ENCODE peak calls at places on chromosomes 12 and 14, in four cellular contexts. H is lower lobe of right lung, Z is left ventricle myocardium inferior, O is LoVo. P is an unnamed sample.

GRCh38 chr12:57460457-57461325 is 1.1 kb downstream of the GLI1 start:
- DNase-seq in Z (no peak), H (no peak), O (no peak), P (no peak)

GRCh38 chr12:47394070-47394469 is 311.8 kb downstream of the RPAP3 start:
- DNase-seq in H (no peak), Z (no peak), O (no peak), P (no peak)

GRCh38 chr14:56224691-56225681 is 106.8 kb downstream of the PELI2 start:
- DNase-seq in H (no peak), Z (no peak), O (peak), P (no peak)

GRCh38 chr14:32656609-32657008 is 282.1 kb upstream of the NPAS3 start:
- DNase-seq in H (no peak), O (no peak), Z (no peak), P (peak)

GRCh38 chr14:88422919-88423318 is 37.5 kb downstream of the SPATA7 start:
- DNase-seq in H (no peak), Z (no peak), O (no peak), P (peak)

GRCh38 chr14:37253905-37254304 is 56.2 kb downstream of the MIPOL1 start:
- DNase-seq in Z (no peak), H (no peak), O (no peak), P (no peak)

GRCh38 chr12:114911196-114911595 is 227.2 kb upstream of the TBX3 start:
- DNase-seq in O (no peak), Z (no peak), H (no peak), P (no peak)

GRCh38 chr12:49949124-49949845 is 1.3 kb upstream of the AQP2 start:
- DNase-seq in Z (no peak), O (no peak), H (no peak), P (no peak)

GRCh38 chr12:4587108-4587507 is 25.1 kb downstream of the DYRK4 start:
- DNase-seq in Z (no peak), O (no peak), H (no peak), P (no peak)

GRCh38 chr14:64507376-64508156 is 3.0 kb downstream of the ZBTB1 start:
- DNase-seq in Z (no peak), O (no peak), H (no peak), P (no peak)

GRCh38 chr14:105865266-105865903 is 339.0 kb downstream of the TMEM121 start:
- DNase-seq in O (no peak), Z (peak), H (no peak), P (no peak)

GRCh38 chr14:102088012-102088792 is 1.4 kb upstream of the HSP90AA1 start:
- DNase-seq in Z (peak), O (no peak), H (peak), P (no peak)

GRCh38 chr14:99517643-99518381 is 36.6 kb downstream of the CCNK start:
- DNase-seq in Z (no peak), H (peak), O (no peak), P (no peak)

GRCh38 chr14:77067632-77068514 is 30.2 kb upstream of the CIPC start:
- DNase-seq in O (peak), Z (peak), H (peak), P (peak)

GRCh38 chr12:1630081-1630826 is 1.2 kb downstream of the WNT5B start:
- DNase-seq in Z (peak), H (peak), O (peak), P (peak)

GRCh38 chr14:62143235-62143634 is 381.0 kb downstream of the SNAPC1 start:
- DNase-seq in H (no peak), O (no peak), Z (no peak), P (no peak)

GRCh38 chr12:104473374-104473983 is 16.7 kb downstream of the CHST11 start:
- DNase-seq in Z (no peak), O (no peak), H (no peak), P (no peak)

GRCh38 chr14:96482986-96483385 is 19.2 kb upstream of the PAPOLA start:
- DNase-seq in Z (no peak), O (no peak), H (no peak), P (no peak)

GRCh38 chr12:26651566-26652188 is 181.3 kb downstream of the ITPR2 start:
- DNase-seq in O (peak), H (no peak), Z (no peak), P (peak)

GRCh38 chr14:95531473-95531872 is 3.4 kb upstream of the GLRX5 start:
- DNase-seq in Z (no peak), O (no peak), H (no peak), P (no peak)

GRCh38 chr12:42119085-42119633 is 25.5 kb downstream of the GXYLT1 start:
- DNase-seq in Z (no peak), H (no peak), O (no peak), P (no peak)

GRCh38 chr14:26867171-26867757 is 269.4 kb upstream of the NOVA1 start:
- DNase-seq in O (no peak), H (no peak), Z (no peak), P (peak)

GRCh38 chr12:104137902-104138746 is at the start of gene NFYB:
- DNase-seq in O (peak), H (peak), Z (peak), P (peak)

GRCh38 chr12:4700621-4701026 is 19.6 kb upstream of the GALNT8 start:
- DNase-seq in O (no peak), Z (peak), H (peak), P (no peak)

GRCh38 chr12:119714614-119715267 is 46.8 kb downstream of the PRKAB1 start:
- DNase-seq in O (no peak), Z (no peak), H (no peak), P (no peak)

GRCh38 chr12:75694891-75695290 is 183.5 kb upstream of the KRR1 start:
- DNase-seq in O (no peak), H (no peak), Z (no peak), P (no peak)

GRCh38 chr14:26281280-26281998 is 316.4 kb downstream of the NOVA1 start:
- DNase-seq in Z (no peak), H (no peak), O (peak), P (peak)

GRCh38 chr14:24699052-24699451 is 65.1 kb upstream of the GZMB start:
- DNase-seq in H (no peak), Z (no peak), O (no peak), P (no peak)

GRCh38 chr12:124956571-124956970 is 32.4 kb downstream of the DHX37 start:
- DNase-seq in H (no peak), Z (no peak), O (no peak), P (no peak)

GRCh38 chr12:75438052-75438754 is 42.4 kb upstream of the GLIPR1 start:
- DNase-seq in Z (no peak), O (no peak), H (no peak), P (no peak)

GRCh38 chr12:57604454-57605307 is at the start of gene DTX3:
- DNase-seq in H (no peak), Z (peak), O (no peak), P (no peak)

GRCh38 chr14:35808076-35808657 is 928 bp downstream of the RALGAPA1 start:
- DNase-seq in Z (no peak), H (no peak), O (peak), P (no peak)

P was measured in NCI-H460.